ENCODE peak calls at places on chromosomes 2 and 18, in four cellular contexts. W is HepG2, E is GM12878, D is H1. M is an unnamed sample. For H3K4me1, the result is how much of the 10 kb centered on the place peaks cover.

GRCh38 chr2:176388886-176389285 is 119.6 kb downstream of the MTX2 start:
- DNase-seq in D (no peak), W (no peak), E (no peak), M (no peak)

GRCh38 chr2:105329561-105330495 is at the start of gene TGFBRAP1:
- DNase-seq in D (no peak), W (peak), E (no peak), M (no peak)

GRCh38 chr2:181317511-181317910 is 139.7 kb upstream of the ITGA4 start:
- DNase-seq in D (no peak), W (no peak), E (no peak), M (no peak)

GRCh38 chr2:215236131-215236530 is 75.7 kb upstream of the ATIC start:
- DNase-seq in D (no peak), E (no peak), W (peak), M (no peak)

GRCh38 chr2:45168731-45169338 is 159.6 kb upstream of the SIX2 start:
- DNase-seq in D (no peak), E (no peak), W (no peak), M (no peak)

GRCh38 chr2:188776634-188777033 is 197.5 kb upstream of the COL3A1 start:
- DNase-seq in D (no peak), E (no peak), W (no peak), M (no peak)

GRCh38 chr2:239110595-239111048 is 262.7 kb downstream of the TWIST2 start:
- DNase-seq in D (no peak), E (no peak), W (no peak), M (no peak)

GRCh38 chr18:595571-595970 is 1.2 kb upstream of the CLUL1 start:
- DNase-seq in D (no peak), W (no peak), E (no peak), M (no peak)

GRCh38 chr2:54065411-54065810 is 50.0 kb upstream of the ACYP2 start:
- DNase-seq in D (no peak), E (no peak), W (no peak), M (no peak)

GRCh38 chr2:147182260-147182659 is 662.6 kb upstream of the ACVR2A start:
- DNase-seq in W (no peak), D (no peak), E (peak), M (no peak)

GRCh38 chr18:3115430-3116025 is 102.6 kb upstream of the LPIN2 start:
- DNase-seq in D (no peak), E (no peak), W (no peak), M (no peak)

GRCh38 chr2:147294825-147295392 is 549.9 kb upstream of the ACVR2A start:
- DNase-seq in E (no peak), D (no peak), W (no peak), M (no peak)

GRCh38 chr2:39390126-39390692 is 46.9 kb downstream of the MAP4K3 start:
- DNase-seq in W (no peak), E (no peak), D (no peak), M (no peak)

GRCh38 chr2:39394427-39395002 is 42.6 kb downstream of the MAP4K3 start:
- DNase-seq in W (no peak), D (no peak), E (no peak), M (no peak)

GRCh38 chr2:39395313-39395712 is 41.8 kb downstream of the MAP4K3 start:
- DNase-seq in W (no peak), E (no peak), D (no peak), M (no peak)

DNA sequence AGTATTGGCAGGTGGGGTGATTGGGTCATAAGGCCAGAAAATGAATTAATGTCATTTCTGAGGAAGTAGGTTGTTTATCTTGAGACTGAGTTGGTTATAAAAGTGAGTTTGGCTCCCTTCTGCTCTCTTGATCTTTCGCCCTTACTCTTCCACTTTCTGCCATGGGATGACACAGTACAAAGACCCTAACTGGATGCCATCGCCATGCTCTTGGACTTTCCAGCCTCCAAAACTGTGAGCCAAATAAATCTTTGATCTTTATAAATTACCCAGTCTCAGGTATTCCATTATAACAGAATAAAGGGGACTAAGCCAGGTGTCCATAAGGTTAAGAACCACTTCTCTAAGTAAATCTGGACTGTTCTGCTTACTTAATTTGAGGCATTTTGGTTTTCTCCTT is 44.4 kb downstream of the MAP4K3 start:
- DNase-seq in D (no peak), E (no peak), W (no peak), M (no peak)
- H3K4me1 ChIP-seq in D (under half), E (under half), W (half or more), M (under half)

DNA sequence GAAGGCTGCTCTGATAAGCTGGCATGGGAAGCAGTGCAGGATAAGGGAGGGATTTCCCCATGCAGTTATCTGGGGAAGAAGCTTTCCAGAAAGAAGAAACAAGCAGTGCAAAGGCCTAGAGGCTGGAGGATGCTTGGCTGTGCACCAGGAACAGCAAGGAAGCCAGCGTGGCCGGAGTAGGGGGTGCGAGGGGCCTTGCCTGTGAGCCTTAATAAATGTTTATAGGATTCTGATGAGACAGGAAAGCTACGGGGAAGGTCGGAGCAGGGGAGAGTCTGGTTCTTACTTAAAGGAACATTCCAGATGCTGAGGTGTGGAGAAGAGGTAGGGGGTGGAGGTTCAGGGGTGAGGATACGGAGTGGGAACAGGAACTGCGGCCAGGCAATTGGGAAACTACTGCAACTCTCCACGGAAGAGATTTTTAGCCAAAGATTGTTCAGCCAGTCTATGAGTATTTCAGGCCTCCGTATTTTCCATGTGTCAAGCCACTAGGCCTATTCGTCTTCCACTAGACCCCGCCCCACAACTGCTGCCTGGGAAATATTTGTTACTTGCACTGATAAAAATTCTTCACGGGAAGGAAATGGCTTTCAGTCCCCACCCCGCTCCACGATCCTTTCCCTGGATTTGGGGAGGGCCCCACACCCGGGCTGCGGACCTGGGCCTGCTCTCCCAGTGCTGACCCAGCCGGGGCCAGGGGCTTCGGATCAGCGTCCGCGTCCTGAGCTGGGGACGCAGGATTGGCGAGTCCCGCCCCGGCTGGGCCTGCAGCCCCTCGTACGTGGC is 516 bp downstream of the EIF2AK2 start:
- DNase-seq in D (no peak), E (no peak), W (peak), M (no peak)
- TF ChIP-seq SUZ12 in D (no peak), E (no peak), W (no peak), M (no peak)

GRCh38 chr2:158761626-158762025 is 33.5 kb upstream of the DAPL1 start:
- DNase-seq in E (no peak), W (no peak), D (no peak), M (no peak)

GRCh38 chr2:158760887-158761286 is 34.2 kb upstream of the DAPL1 start:
- DNase-seq in W (no peak), E (no peak), D (no peak), M (no peak)

GRCh38 chr2:158772306-158773078 is 22.6 kb upstream of the DAPL1 start:
- DNase-seq in D (no peak), W (no peak), E (no peak), M (no peak)

GRCh38 chr2:158766524-158766923 is 28.6 kb upstream of the DAPL1 start:
- DNase-seq in D (no peak), W (no peak), E (no peak), M (no peak)
- TF ChIP-seq ZNF274 in D (no peak), W (no peak), E (no peak), M (no peak)

GRCh38 chr2:98508690-98509054 is 64.0 kb downstream of the INPP4A start:
- DNase-seq in E (no peak), D (no peak), W (no peak), M (no peak)
- H3K4me1 ChIP-seq in E (under half), D (under half), W (under half), M (under half)

GRCh38 chr2:100529900-100530299 is 32.9 kb upstream of the PDCL3 start:
- DNase-seq in D (no peak), W (no peak), E (no peak), M (no peak)

GRCh38 chr2:100529176-100529575 is 33.6 kb upstream of the PDCL3 start:
- DNase-seq in D (no peak), W (no peak), E (no peak), M (no peak)

GRCh38 chr2:100524331-100524730 is 38.5 kb upstream of the PDCL3 start:
- DNase-seq in D (no peak), W (no peak), E (no peak), M (no peak)

GRCh38 chr2:100526868-100527267 is 35.9 kb upstream of the PDCL3 start:
- DNase-seq in D (no peak), W (no peak), E (no peak), M (no peak)

DNA sequence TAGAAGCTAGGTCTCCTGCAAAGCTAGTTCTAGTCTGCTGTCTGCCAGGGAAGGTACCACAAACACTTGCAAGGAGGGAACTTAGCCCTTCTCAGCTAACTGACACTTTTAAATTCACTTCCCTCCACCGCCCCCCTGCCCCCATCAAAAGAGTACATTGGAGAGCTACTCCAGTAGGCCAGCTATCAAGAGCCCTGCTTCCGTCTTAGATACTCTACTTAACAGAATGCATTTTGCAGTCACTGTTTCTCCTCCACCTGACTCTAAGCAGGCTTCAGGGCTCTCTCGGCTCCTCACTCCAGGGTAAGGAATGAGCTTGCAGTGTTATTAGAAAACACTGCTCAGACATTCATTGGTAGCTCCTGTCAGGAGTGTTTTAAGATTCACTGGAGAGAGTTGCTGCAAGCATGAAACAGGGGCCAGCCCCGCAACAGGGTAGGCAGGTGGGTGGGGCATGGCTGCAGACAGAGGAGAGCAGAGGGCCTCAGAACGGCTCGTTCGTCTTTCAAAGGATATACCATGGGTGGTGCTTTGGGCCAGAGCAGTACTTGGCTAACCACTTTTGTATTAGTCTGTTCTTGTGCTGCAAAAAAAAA is 35.3 kb upstream of the PDCL3 start:
- DNase-seq in E (no peak), W (no peak), D (no peak), M (no peak)
- TF ChIP-seq SUZ12 in E (no peak), W (no peak), D (no peak), M (no peak)

DNA sequence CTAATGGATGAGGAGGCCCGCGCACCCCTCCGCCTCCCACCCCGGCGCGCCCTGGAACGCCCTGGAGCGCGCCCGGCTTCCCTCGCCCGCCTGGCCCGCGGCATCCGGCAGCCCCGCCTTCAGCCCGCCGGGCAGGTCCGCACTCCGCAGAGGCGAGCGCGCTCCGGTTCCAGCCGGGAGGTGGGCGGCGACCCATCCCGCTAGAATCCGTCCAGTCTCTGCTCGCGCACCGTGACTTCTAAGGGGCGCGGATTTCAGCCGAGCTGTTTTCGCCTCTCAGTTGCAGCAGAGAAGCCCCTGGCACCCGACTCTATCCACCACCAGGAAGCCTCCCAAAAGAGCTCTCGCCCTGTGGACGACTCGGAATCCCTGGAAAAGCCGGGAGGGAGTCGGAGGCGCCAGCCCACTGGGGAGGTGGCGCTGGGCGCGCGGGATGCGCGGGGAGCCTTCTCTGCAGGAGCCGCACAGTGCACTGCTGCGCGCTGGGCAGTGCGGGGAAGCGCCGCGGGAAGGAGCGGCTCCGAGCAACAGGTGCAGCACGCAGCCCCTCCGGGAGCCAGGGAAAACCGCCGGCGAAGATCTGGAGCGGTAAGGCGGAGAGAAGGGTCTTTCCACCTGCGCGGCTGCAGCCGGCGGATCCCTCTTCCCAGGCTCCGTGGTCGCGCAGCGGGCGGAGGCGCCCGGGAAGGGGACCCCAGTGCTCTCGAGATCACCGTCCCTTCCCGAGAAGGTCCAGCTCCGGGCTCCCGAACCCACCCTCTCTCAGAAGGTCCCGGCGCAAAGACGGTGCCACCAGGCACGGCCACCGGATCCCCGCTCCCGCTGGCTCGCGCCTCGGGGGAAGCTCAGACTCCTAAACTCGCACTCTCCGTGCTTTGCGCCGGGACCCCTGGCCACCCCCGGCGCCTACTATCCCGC is at the start of gene GALR1:
- DNase-seq in D (no peak), W (no peak), E (no peak), M (no peak)
- TF ChIP-seq ZNF274 in D (no peak), W (no peak), E (no peak), M (no peak)

GRCh38 chr2:10184421-10184820 is 61.9 kb downstream of the RRM2 start:
- DNase-seq in E (no peak), D (no peak), W (no peak), M (no peak)

GRCh38 chr2:10183146-10183675 is 60.7 kb downstream of the RRM2 start:
- DNase-seq in D (no peak), W (no peak), E (no peak), M (no peak)

GRCh38 chr2:10178751-10179150 is 56.2 kb downstream of the RRM2 start:
- DNase-seq in D (no peak), W (no peak), E (no peak), M (no peak)

GRCh38 chr2:10179422-10179821 is 56.9 kb downstream of the RRM2 start:
- DNase-seq in W (no peak), D (no peak), E (no peak), M (no peak)

DNA sequence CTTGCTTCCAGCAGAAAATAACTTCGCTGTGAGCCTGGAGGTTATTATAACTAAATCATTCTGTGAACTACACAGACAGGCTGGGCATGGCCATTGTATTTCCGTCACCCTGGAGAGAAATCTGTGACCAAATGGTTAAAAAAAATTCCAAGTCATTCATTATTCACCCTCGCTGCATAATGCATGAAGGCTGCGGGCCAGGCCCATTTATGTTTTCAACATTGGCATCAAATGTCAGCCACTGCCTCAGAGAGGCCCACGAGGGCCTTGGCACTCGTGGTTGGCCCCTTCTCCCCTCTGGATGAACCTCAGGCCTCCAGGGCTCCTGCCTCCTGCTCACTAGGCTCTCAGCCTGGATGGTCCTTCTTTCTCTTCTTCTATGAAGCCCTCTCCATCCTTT is 57.7 kb downstream of the RRM2 start:
- DNase-seq in E (no peak), W (no peak), D (no peak), M (no peak)
- H3K4me1 ChIP-seq in E (under half), W (under half), D (under half), M (under half)

GRCh38 chr2:207008105-207008990 is 69.0 kb downstream of the CPO start:
- DNase-seq in D (peak), W (no peak), E (no peak), M (peak)
- TF ChIP-seq SUZ12 in D (no peak), W (no peak), E (no peak), M (no peak)

GRCh38 chr2:41621095-41621494 is 426.7 kb upstream of the PKDCC start:
- DNase-seq in D (no peak), W (no peak), E (no peak), M (no peak)
- TF ChIP-seq ZNF274 in D (no peak), W (no peak), E (no peak), M (no peak)

DNA sequence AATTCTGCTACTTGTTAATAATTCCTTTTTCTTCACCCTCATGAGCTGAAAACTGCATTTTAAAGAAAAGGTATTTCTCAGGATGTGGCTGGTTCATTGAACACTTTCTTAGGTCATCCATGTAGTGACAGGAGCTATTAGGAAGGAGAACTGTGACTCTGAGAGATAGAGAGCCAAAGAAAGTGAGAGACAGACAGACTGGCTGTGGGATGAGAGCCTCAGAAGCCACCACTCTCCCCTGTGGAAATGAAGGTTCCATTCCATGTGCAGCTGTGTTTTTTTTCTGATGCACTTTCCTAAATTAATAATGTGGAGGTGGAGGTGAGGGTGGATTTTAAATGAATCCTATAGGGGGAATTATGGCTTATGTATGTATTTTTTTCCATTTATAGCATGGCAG is 113.3 kb downstream of the FAM210A start:
- DNase-seq in D (no peak), W (no peak), E (no peak), M (no peak)
- H3K4me1 ChIP-seq in D (under half), W (under half), E (half or more), M (under half)